ENCODE peak calls at places on chromosomes 6 and 20, in ten cellular contexts. H, W, K, B, Z, Y, T, P, G and C are unnamed samples.

GRCh38 chr6:6007311-6008113 is 787 bp upstream of the NRN1 start:
- DNase-seq in K (no peak), T (no peak), P (peak; percentile 58), G (peak; percentile 36), Y (peak; percentile 64), W (peak; percentile 28), H (no peak), Z (peak; percentile 42), B (peak; percentile 81), C (peak; percentile 65)

GRCh38 chr6:77180367-77180766 is 282.9 kb downstream of the HTR1B start:
- DNase-seq in K (no peak), T (no peak), G (no peak), P (no peak), W (no peak), Z (no peak), H (no peak), B (peak; percentile 22), Y (no peak), C (no peak)

GRCh38 chr20:11047559-11047958 is 373.8 kb upstream of the JAG1 start:
- DNase-seq in Z (no peak), W (no peak), B (peak; percentile 99), H (no peak), G (no peak), Y (peak; percentile 12), K (no peak), P (no peak), T (no peak), C (no peak)

GRCh38 chr6:36851632-36852031 is 12.4 kb upstream of the CPNE5 start:
- DNase-seq in K (no peak), H (no peak), Y (no peak), Z (no peak), B (no peak), W (no peak), P (no peak), T (no peak), G (no peak), C (no peak)

GRCh38 chr20:51650685-51651134 is 108.2 kb upstream of the NFATC2 start:
- DNase-seq in Z (no peak), P (no peak), H (no peak), W (no peak), K (no peak), G (no peak), B (peak; percentile 72), Y (no peak), T (no peak), C (no peak)

GRCh38 chr20:33401922-33402369 is 627 bp upstream of the CDK5RAP1 start:
- DNase-seq in Z (no peak), B (no peak), T (no peak), W (no peak), P (no peak), K (no peak), G (no peak), Y (peak; percentile 11), H (no peak), C (no peak)

GRCh38 chr20:51021067-51022025 is 1.6 kb downstream of the KCNG1 start:
- DNase-seq in T (no peak), B (no peak), P (no peak), K (no peak), Y (no peak), G (no peak), Z (no peak), H (no peak), W (no peak), C (no peak)

GRCh38 chr6:7805828-7806227 is 79.9 kb downstream of the BMP6 start:
- DNase-seq in P (no peak), K (no peak), W (no peak), Y (no peak), H (no peak), T (no peak), B (no peak), Z (no peak), G (no peak), C (no peak)

GRCh38 chr6:797479-798077 is 104.6 kb upstream of the EXOC2 start:
- DNase-seq in P (peak; percentile 40), W (no peak), T (peak; percentile 6), G (peak; percentile 44), Y (peak; percentile 67), Z (no peak), B (peak; percentile 61), H (no peak), K (no peak), C (no peak)

GRCh38 chr6:113690255-113690956 is 166.7 kb upstream of the MARCKS start:
- DNase-seq in Y (peak; percentile 67), P (no peak), K (no peak), G (no peak), W (no peak), H (no peak), T (no peak), Z (no peak), B (peak; percentile 93), C (no peak)

GRCh38 chr6:81228912-81229540 is 523.5 kb downstream of the TENT5A start:
- DNase-seq in P (no peak), W (no peak), B (peak; percentile 65), T (no peak), Y (no peak), K (no peak), Z (no peak), G (no peak), H (no peak), C (no peak)